ENCODE peak calls at places on chromosome 18, in eight cellular contexts. M, O, L, W, R, Q, Y and S are unnamed samples.

GRCh38 chr18:63409301-63409700 is 13.0 kb downstream of the VPS4B start:
- DNase-seq in Y (no peak), W (peak), M (no peak), Q (peak), L (peak), R (no peak), O (no peak), S (no peak)

GRCh38 chr18:44651453-44651852 is 29.2 kb upstream of the SETBP1 start:
- DNase-seq in Q (peak), M (no peak), O (no peak), R (no peak), Y (peak), W (peak), L (peak), S (no peak)

GRCh38 chr18:14074187-14074586 is 58.0 kb downstream of the ZNF519 start:
- DNase-seq in R (peak), Q (no peak), O (no peak), W (no peak), M (no peak), L (no peak), Y (peak), S (peak)

GRCh38 chr18:55753643-55754255 is 165.8 kb upstream of the TCF4 start:
- DNase-seq in O (no peak), W (peak), R (no peak), Y (no peak), Q (peak), M (no peak), L (no peak), S (no peak)

GRCh38 chr18:24111936-24112335 is 26.9 kb upstream of the CABYR start:
- DNase-seq in Y (no peak), M (no peak), R (no peak), O (no peak), W (no peak), L (no peak), Q (no peak), S (no peak)

GRCh38 chr18:69968073-69968472 is 20.4 kb upstream of the CD226 start:
- DNase-seq in M (peak), O (no peak), R (no peak), Y (no peak), Q (no peak), W (no peak), L (no peak), S (no peak)

GRCh38 chr18:7760967-7761946 is 194.1 kb downstream of the PTPRM start:
- DNase-seq in W (no peak), M (no peak), R (no peak), Y (no peak), L (no peak), Q (no peak), O (no peak), S (no peak)

GRCh38 chr18:3471141-3471648 is 21.2 kb downstream of the TGIF1 start:
- DNase-seq in Q (no peak), W (no peak), R (no peak), M (no peak), L (no peak), Y (no peak), O (no peak), S (no peak)

GRCh38 chr18:49814147-49814499 is 790 bp upstream of the ACAA2 start:
- DNase-seq in O (peak), Y (no peak), L (peak), Q (peak), W (peak), R (no peak), M (no peak), S (peak)

GRCh38 chr18:53153281-53153680 is 813.3 kb downstream of the DCC start:
- DNase-seq in Y (peak), R (peak), M (no peak), L (no peak), O (peak), Q (peak), W (no peak), S (peak)

GRCh38 chr18:77140439-77141109 is 8.0 kb upstream of the MBP start:
- DNase-seq in Y (no peak), R (no peak), Q (no peak), O (no peak), L (no peak), W (no peak), M (peak), S (no peak)

GRCh38 chr18:51668632-51669031 is 471.2 kb upstream of the MEX3C start:
- DNase-seq in R (no peak), L (no peak), W (no peak), Y (no peak), O (no peak), M (no peak), Q (no peak), S (no peak)

GRCh38 chr18:29060349-29060748 is 883.4 kb upstream of the CDH2 start:
- DNase-seq in Y (no peak), M (no peak), L (no peak), O (peak), W (no peak), R (no peak), Q (no peak), S (no peak)

GRCh38 chr18:77054288-77054605 is 78.3 kb downstream of the MBP start:
- DNase-seq in O (no peak), L (no peak), Q (no peak), M (no peak), R (no peak), W (no peak), Y (no peak), S (no peak)

GRCh38 chr18:58514773-58515172 is 114.1 kb downstream of the ALPK2 start:
- DNase-seq in L (no peak), R (no peak), Q (no peak), M (no peak), O (no peak), Y (no peak), W (no peak), S (no peak)

GRCh38 chr18:58054041-58054733 is 10.2 kb downstream of the NEDD4L start:
- DNase-seq in W (no peak), R (no peak), Y (no peak), L (no peak), Q (peak), M (no peak), O (peak), S (no peak)

GRCh38 chr18:10235553-10235952 is 218.9 kb upstream of the APCDD1 start:
- DNase-seq in W (no peak), M (no peak), Y (no peak), L (no peak), O (no peak), Q (no peak), R (no peak), S (no peak)

GRCh38 chr18:54702687-54703086 is 111.6 kb downstream of the DYNAP start:
- DNase-seq in L (no peak), W (no peak), R (no peak), Q (peak), Y (no peak), M (no peak), O (no peak), S (no peak)

GRCh38 chr18:26059357-26059756 is 31.1 kb downstream of the SS18 start:
- DNase-seq in Y (no peak), M (no peak), W (no peak), Q (no peak), R (no peak), L (no peak), O (no peak), S (no peak)

GRCh38 chr18:47558110-47558750 is 306.8 kb upstream of the SKOR2 start:
- DNase-seq in Y (no peak), L (no peak), Q (no peak), W (no peak), O (no peak), M (no peak), R (no peak), S (no peak)

GRCh38 chr18:46899274-46899948 is 17.9 kb downstream of the PIAS2 start:
- DNase-seq in Y (peak), Q (no peak), W (no peak), R (no peak), M (no peak), O (no peak), L (no peak), S (no peak)